ENCODE peak calls at places on chromosomes 7 and 10, in seven cellular contexts. One of them, this sample, is unnamed. For H3K9me3, the result is how much of the 10 kb centered on the place peaks cover.

GRCh38 chr7:93601363-93601762 is 26.8 kb upstream of the CALCR start:
- DNase-seq in lung: no peak
- DNase-seq in heart left ventricle: no peak
- DNase-seq in Peyer's patch: no peak
- DNase-seq in body of pancreas: no peak
- DNase-seq in A549: no peak
- DNase-seq in colonic mucosa: no peak
- DNase-seq in this sample: no peak

GRCh38 chr10:47384148-47384921 is at the start of gene ZNF488:
- DNase-seq in lung: peak
- DNase-seq in heart left ventricle: peak
- DNase-seq in Peyer's patch: peak
- DNase-seq in body of pancreas: peak
- DNase-seq in A549: peak
- DNase-seq in colonic mucosa: peak
- DNase-seq in this sample: peak

GRCh38 chr7:23022258-23022745 is 8.4 kb upstream of the HYCC1 start:
- DNase-seq in lung: no peak
- DNase-seq in heart left ventricle: no peak
- DNase-seq in Peyer's patch: no peak
- DNase-seq in body of pancreas: no peak
- DNase-seq in A549: no peak
- DNase-seq in colonic mucosa: no peak
- DNase-seq in this sample: no peak

GRCh38 chr10:113381906-113382562 is 170.8 kb upstream of the HABP2 start:
- DNase-seq in lung: no peak
- DNase-seq in heart left ventricle: no peak
- DNase-seq in Peyer's patch: no peak
- DNase-seq in body of pancreas: no peak
- DNase-seq in A549: no peak
- DNase-seq in colonic mucosa: no peak
- DNase-seq in this sample: peak

GRCh38 chr10:70433581-70434280 is 7.8 kb downstream of the NODAL start:
- DNase-seq in lung: no peak
- DNase-seq in heart left ventricle: no peak
- DNase-seq in Peyer's patch: peak
- DNase-seq in body of pancreas: no peak
- DNase-seq in A549: no peak
- DNase-seq in colonic mucosa: no peak
- DNase-seq in this sample: no peak

GRCh38 chr10:86868353-86868752 is 89.1 kb downstream of the MMRN2 start:
- DNase-seq in lung: no peak
- DNase-seq in heart left ventricle: no peak
- DNase-seq in Peyer's patch: no peak
- DNase-seq in body of pancreas: no peak
- DNase-seq in A549: no peak
- DNase-seq in colonic mucosa: no peak
- DNase-seq in this sample: no peak

GRCh38 chr10:122999347-122999746 is 9.2 kb downstream of the IKZF5 start:
- DNase-seq in lung: no peak
- DNase-seq in heart left ventricle: no peak
- DNase-seq in Peyer's patch: no peak
- DNase-seq in body of pancreas: no peak
- DNase-seq in A549: no peak
- DNase-seq in colonic mucosa: no peak
- DNase-seq in this sample: no peak

GRCh38 chr10:93437000-93437945 is 44.9 kb downstream of the MYOF start:
- DNase-seq in lung: peak
- DNase-seq in heart left ventricle: no peak
- DNase-seq in Peyer's patch: peak
- DNase-seq in body of pancreas: peak
- DNase-seq in A549: peak
- DNase-seq in colonic mucosa: no peak
- DNase-seq in this sample: no peak

GRCh38 chr7:91079491-91079890 is 184.7 kb upstream of the FZD1 start:
- DNase-seq in lung: no peak
- DNase-seq in heart left ventricle: no peak
- DNase-seq in Peyer's patch: no peak
- DNase-seq in body of pancreas: no peak
- DNase-seq in A549: no peak
- DNase-seq in colonic mucosa: no peak
- DNase-seq in this sample: no peak

GRCh38 chr7:43756368-43757072 is 2.0 kb upstream of the BLVRA start:
- DNase-seq in lung: no peak
- DNase-seq in heart left ventricle: no peak
- DNase-seq in Peyer's patch: no peak
- DNase-seq in body of pancreas: no peak
- DNase-seq in A549: no peak
- DNase-seq in colonic mucosa: peak
- DNase-seq in this sample: no peak

GRCh38 chr10:12656518-12657142 is 307.3 kb downstream of the CAMK1D start:
- DNase-seq in lung: no peak
- DNase-seq in heart left ventricle: no peak
- DNase-seq in Peyer's patch: no peak
- DNase-seq in body of pancreas: no peak
- DNase-seq in A549: peak
- DNase-seq in colonic mucosa: no peak
- DNase-seq in this sample: no peak

GRCh38 chr7:17623546-17624185 is 316.6 kb downstream of the SNX13 start:
- DNase-seq in lung: no peak
- DNase-seq in heart left ventricle: no peak
- DNase-seq in Peyer's patch: no peak
- DNase-seq in body of pancreas: no peak
- DNase-seq in A549: no peak
- DNase-seq in colonic mucosa: no peak
- DNase-seq in this sample: no peak

GRCh38 chr10:132790934-132791829 is 5.2 kb upstream of the NKX6-2 start:
- DNase-seq in lung: no peak
- DNase-seq in heart left ventricle: no peak
- DNase-seq in Peyer's patch: no peak
- DNase-seq in body of pancreas: no peak
- DNase-seq in A549: no peak
- DNase-seq in colonic mucosa: no peak
- DNase-seq in this sample: no peak

GRCh38 chr7:12518920-12519681 is 51.4 kb upstream of the SCIN start:
- DNase-seq in lung: no peak
- DNase-seq in heart left ventricle: no peak
- DNase-seq in Peyer's patch: no peak
- DNase-seq in body of pancreas: no peak
- DNase-seq in A549: peak
- DNase-seq in colonic mucosa: no peak
- DNase-seq in this sample: no peak

GRCh38 chr10:125231813-125232475 is 71.6 kb upstream of the CTBP2 start:
- DNase-seq in lung: no peak
- DNase-seq in heart left ventricle: no peak
- DNase-seq in Peyer's patch: no peak
- DNase-seq in body of pancreas: no peak
- DNase-seq in A549: no peak
- DNase-seq in colonic mucosa: no peak
- DNase-seq in this sample: no peak

GRCh38 chr10:77873558-77874380 is 52.8 kb downstream of the DLG5 start:
- DNase-seq in lung: peak
- DNase-seq in heart left ventricle: no peak
- DNase-seq in Peyer's patch: peak
- DNase-seq in body of pancreas: peak
- DNase-seq in A549: peak
- DNase-seq in colonic mucosa: peak
- DNase-seq in this sample: no peak

GRCh38 chr7:37304926-37305325 is 143.7 kb downstream of the ELMO1 start:
- DNase-seq in lung: no peak
- DNase-seq in heart left ventricle: no peak
- DNase-seq in Peyer's patch: no peak
- DNase-seq in body of pancreas: no peak
- DNase-seq in A549: no peak
- DNase-seq in colonic mucosa: no peak
- DNase-seq in this sample: no peak

GRCh38 chr7:100000239-100000638 is 15.2 kb upstream of the ZKSCAN1 start:
- DNase-seq in lung: no peak
- DNase-seq in heart left ventricle: no peak
- DNase-seq in Peyer's patch: peak
- DNase-seq in body of pancreas: no peak
- DNase-seq in A549: no peak
- DNase-seq in colonic mucosa: no peak
- DNase-seq in this sample: no peak

GRCh38 chr7:34675749-34676374 is 17.8 kb downstream of the NPSR1 start:
- DNase-seq in lung: no peak
- DNase-seq in heart left ventricle: no peak
- DNase-seq in Peyer's patch: no peak
- DNase-seq in body of pancreas: peak
- DNase-seq in A549: peak
- DNase-seq in colonic mucosa: no peak
- DNase-seq in this sample: no peak

GRCh38 chr10:106935978-106936451 is 228.5 kb downstream of the SORCS1 start:
- DNase-seq in lung: no peak
- DNase-seq in heart left ventricle: no peak
- DNase-seq in Peyer's patch: no peak
- DNase-seq in body of pancreas: no peak
- DNase-seq in A549: no peak
- DNase-seq in colonic mucosa: no peak
- DNase-seq in this sample: no peak

GRCh38 chr10:78513330-78513729 is 479.7 kb downstream of the RPS24 start:
- DNase-seq in lung: peak
- DNase-seq in heart left ventricle: no peak
- DNase-seq in Peyer's patch: no peak
- DNase-seq in body of pancreas: no peak
- DNase-seq in A549: no peak
- DNase-seq in colonic mucosa: no peak
- DNase-seq in this sample: no peak

GRCh38 chr7:140881507-140882228 is 43.1 kb downstream of the BRAF start:
- DNase-seq in lung: no peak
- DNase-seq in heart left ventricle: no peak
- DNase-seq in Peyer's patch: no peak
- DNase-seq in body of pancreas: no peak
- DNase-seq in A549: no peak
- DNase-seq in colonic mucosa: no peak
- DNase-seq in this sample: no peak

GRCh38 chr10:117964528-117964927 is 82.2 kb downstream of the RAB11FIP2 start:
- DNase-seq in lung: no peak
- DNase-seq in heart left ventricle: no peak
- DNase-seq in Peyer's patch: no peak
- DNase-seq in body of pancreas: no peak
- DNase-seq in A549: no peak
- DNase-seq in colonic mucosa: no peak
- DNase-seq in this sample: no peak

GRCh38 chr10:91163709-91164474 is 56.6 kb upstream of the PCGF5 start:
- DNase-seq in lung: peak
- DNase-seq in heart left ventricle: peak
- DNase-seq in Peyer's patch: peak
- DNase-seq in body of pancreas: peak
- DNase-seq in A549: peak
- DNase-seq in colonic mucosa: peak
- DNase-seq in this sample: peak

GRCh38 chr10:33655165-33655815 is 320.8 kb upstream of the NRP1 start:
- DNase-seq in lung: no peak
- DNase-seq in heart left ventricle: no peak
- DNase-seq in Peyer's patch: no peak
- DNase-seq in body of pancreas: no peak
- DNase-seq in A549: no peak
- DNase-seq in colonic mucosa: no peak
- DNase-seq in this sample: no peak
- H3K27ac ChIP-seq in lung: no peak
- H3K27ac ChIP-seq in heart left ventricle: no peak
- H3K27ac ChIP-seq in Peyer's patch: no peak
- H3K27ac ChIP-seq in body of pancreas: no peak
- H3K27ac ChIP-seq in A549: peak
- H3K27ac ChIP-seq in colonic mucosa: no peak
- H3K27ac ChIP-seq in this sample: no peak

DNA sequence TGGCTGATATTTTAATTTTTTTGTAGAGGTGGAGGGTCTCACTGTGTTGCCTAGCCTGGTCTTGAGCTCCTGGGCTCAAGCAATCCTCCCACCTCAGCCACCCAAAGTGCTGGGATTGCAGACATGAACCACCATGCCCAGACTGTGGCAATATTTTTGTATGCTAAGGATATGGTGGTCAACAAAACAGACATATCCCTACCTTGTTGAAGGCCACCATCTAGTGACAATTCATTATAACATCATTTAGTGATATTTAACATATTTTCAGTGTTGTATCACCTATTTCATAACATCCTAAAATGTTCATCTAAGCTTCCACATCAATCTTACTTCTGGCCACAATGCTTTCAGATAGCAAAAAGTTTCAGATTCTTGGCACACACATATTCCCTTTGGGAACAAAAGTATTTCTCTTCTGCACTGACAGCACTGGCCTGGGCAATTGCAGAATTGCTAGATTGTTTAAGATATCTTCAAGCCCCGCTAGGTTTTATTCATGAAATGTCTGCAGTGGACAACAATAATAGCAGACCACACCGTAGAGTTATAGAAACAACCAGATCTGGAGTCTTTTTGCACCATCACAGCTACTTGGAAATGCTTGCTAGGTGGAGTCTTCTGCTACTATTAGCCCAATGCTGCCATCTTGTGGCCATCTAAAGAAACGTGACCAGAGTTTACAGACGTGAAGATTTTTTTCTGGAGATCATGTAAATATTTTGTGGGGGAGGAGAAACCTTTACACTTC is 58.4 kb downstream of the DNAJC12 start:
- DNase-seq in lung: peak
- DNase-seq in heart left ventricle: no peak
- DNase-seq in Peyer's patch: peak
- DNase-seq in body of pancreas: peak
- DNase-seq in A549: peak
- DNase-seq in colonic mucosa: peak
- DNase-seq in this sample: peak
- H3K9me3 ChIP-seq in lung: under half
- H3K9me3 ChIP-seq in heart left ventricle: under half
- H3K9me3 ChIP-seq in Peyer's patch: under half
- H3K9me3 ChIP-seq in body of pancreas: under half
- H3K9me3 ChIP-seq in A549: under half
- H3K9me3 ChIP-seq in colonic mucosa: under half
- H3K9me3 ChIP-seq in this sample: under half

DNA sequence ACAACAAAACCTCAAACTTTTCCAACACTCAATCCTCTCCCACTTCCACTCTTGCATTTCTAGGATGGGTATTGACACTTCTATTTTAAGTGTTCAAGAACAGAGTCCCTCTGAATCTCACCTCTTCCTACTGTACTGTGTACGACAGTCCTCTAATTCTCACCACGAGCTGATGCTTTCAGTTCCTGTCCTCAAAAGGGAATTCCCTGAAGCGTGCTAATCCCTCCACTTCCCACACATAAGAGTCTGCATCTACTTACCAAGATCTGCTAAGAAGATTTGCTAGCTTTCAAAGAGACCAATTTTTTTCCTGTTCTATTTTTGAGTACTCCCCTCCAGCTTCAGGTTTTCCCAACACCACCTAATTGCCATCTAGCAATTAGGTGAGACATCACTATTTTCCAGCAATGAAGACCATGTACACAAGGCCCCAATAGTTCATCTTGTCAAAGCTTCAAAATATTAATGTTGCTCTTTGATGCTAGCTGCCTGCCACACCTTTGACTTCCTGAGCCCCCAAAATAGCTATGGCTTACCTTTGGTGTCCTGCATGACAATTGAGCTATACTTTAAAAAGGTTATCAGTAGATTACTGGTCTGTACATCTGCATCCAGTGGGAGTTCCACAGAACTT is 54.4 kb downstream of the ARMH3 start:
- DNase-seq in lung: no peak
- DNase-seq in heart left ventricle: no peak
- DNase-seq in Peyer's patch: peak
- DNase-seq in body of pancreas: no peak
- DNase-seq in A549: no peak
- DNase-seq in colonic mucosa: no peak
- DNase-seq in this sample: no peak
- H3K27ac ChIP-seq in lung: no peak
- H3K27ac ChIP-seq in heart left ventricle: no peak
- H3K27ac ChIP-seq in Peyer's patch: peak
- H3K27ac ChIP-seq in body of pancreas: no peak
- H3K27ac ChIP-seq in A549: no peak
- H3K27ac ChIP-seq in colonic mucosa: no peak
- H3K27ac ChIP-seq in this sample: no peak

GRCh38 chr7:64469673-64470072 is 93.2 kb downstream of the ZNF680 start:
- DNase-seq in lung: no peak
- DNase-seq in heart left ventricle: no peak
- DNase-seq in Peyer's patch: no peak
- DNase-seq in body of pancreas: no peak
- DNase-seq in A549: no peak
- DNase-seq in colonic mucosa: no peak
- DNase-seq in this sample: no peak
- H3K9me3 ChIP-seq in lung: under half
- H3K9me3 ChIP-seq in heart left ventricle: under half
- H3K9me3 ChIP-seq in Peyer's patch: under half
- H3K9me3 ChIP-seq in body of pancreas: under half
- H3K9me3 ChIP-seq in A549: under half
- H3K9me3 ChIP-seq in colonic mucosa: under half
- H3K9me3 ChIP-seq in this sample: under half